ENCODE peak calls at places on chromosome 6, in four cellular contexts. S is K562, Z is A549, Q is IMR-90. L is an unnamed sample.
A peak's percentile ranks its signal among the peaks of the same experiment; 100 is the strongest.

GRCh38 chr6:136737343-136738177 is 54.7 kb downstream of the MAP3K5 start:
- DNase-seq in S (peak; percentile 90), Z (no peak), Q (peak; percentile 82), L (no peak)

GRCh38 chr6:62528894-62529526 is 243.0 kb upstream of the KHDRBS2 start:
- DNase-seq in S (no peak), Z (no peak), Q (no peak), L (no peak)

GRCh38 chr6:163588211-163588919 is 173.8 kb downstream of the QKI start:
- DNase-seq in S (no peak), Z (no peak), Q (peak; percentile 74), L (peak; percentile 25)

GRCh38 chr6:144006731-144007454 is 1.2 kb downstream of the PLAGL1 start:
- DNase-seq in S (peak; percentile 71), Z (peak; percentile 11), Q (peak; percentile 75), L (peak; percentile 29)

GRCh38 chr6:105431226-105431625 is 28.3 kb upstream of the PREP start:
- DNase-seq in S (peak; percentile 57), Z (peak; percentile 24), Q (peak; percentile 68), L (peak; percentile 19)

GRCh38 chr6:39887692-39888450 is 46.4 kb downstream of the MOCS1 start:
- DNase-seq in S (no peak), Z (no peak), Q (peak; percentile 95), L (no peak)

GRCh38 chr6:134117409-134117808 is 65.0 kb upstream of the SLC2A12 start:
- DNase-seq in S (no peak), Z (no peak), Q (peak; percentile 59), L (peak; percentile 19)

GRCh38 chr6:36924131-36924530 is 30.4 kb upstream of the PI16 start:
- DNase-seq in S (no peak), Z (no peak), Q (peak; percentile 46), L (no peak)

GRCh38 chr6:21199246-21199645 is 394.3 kb upstream of the SOX4 start:
- DNase-seq in S (no peak), Z (no peak), Q (no peak), L (peak; percentile 37)

GRCh38 chr6:17556014-17556413 is 44.1 kb upstream of the FAM8A1 start:
- DNase-seq in S (no peak), Z (no peak), Q (peak; percentile 12), L (no peak)

GRCh38 chr6:25278914-25279747 is at the start of gene CARMIL1:
- DNase-seq in S (peak; percentile 80), Z (peak; percentile 79), Q (peak; percentile 52), L (peak; percentile 94)

GRCh38 chr6:64064919-64065318 is 429.3 kb downstream of the PHF3 start:
- DNase-seq in S (no peak), Z (no peak), Q (no peak), L (no peak)

GRCh38 chr6:91376686-91377085 is 789.8 kb upstream of the MAP3K7 start:
- DNase-seq in S (no peak), Z (no peak), Q (no peak), L (no peak)

GRCh38 chr6:129104131-129104530 is 221.2 kb downstream of the LAMA2 start:
- DNase-seq in S (no peak), Z (no peak), Q (peak; percentile 71), L (no peak)

GRCh38 chr6:90219168-90219985 is 77.3 kb downstream of the BACH2 start:
- DNase-seq in S (peak; percentile 21), Z (no peak), Q (peak; percentile 90), L (peak; percentile 64)

GRCh38 chr6:130421567-130421966 is 55.8 kb downstream of the TMEM200A start:
- DNase-seq in S (no peak), Z (no peak), Q (peak; percentile 91), L (no peak)

GRCh38 chr6:8845691-8846090 is 410.3 kb upstream of the SLC35B3 start:
- DNase-seq in S (no peak), Z (no peak), Q (no peak), L (no peak)

DNA sequence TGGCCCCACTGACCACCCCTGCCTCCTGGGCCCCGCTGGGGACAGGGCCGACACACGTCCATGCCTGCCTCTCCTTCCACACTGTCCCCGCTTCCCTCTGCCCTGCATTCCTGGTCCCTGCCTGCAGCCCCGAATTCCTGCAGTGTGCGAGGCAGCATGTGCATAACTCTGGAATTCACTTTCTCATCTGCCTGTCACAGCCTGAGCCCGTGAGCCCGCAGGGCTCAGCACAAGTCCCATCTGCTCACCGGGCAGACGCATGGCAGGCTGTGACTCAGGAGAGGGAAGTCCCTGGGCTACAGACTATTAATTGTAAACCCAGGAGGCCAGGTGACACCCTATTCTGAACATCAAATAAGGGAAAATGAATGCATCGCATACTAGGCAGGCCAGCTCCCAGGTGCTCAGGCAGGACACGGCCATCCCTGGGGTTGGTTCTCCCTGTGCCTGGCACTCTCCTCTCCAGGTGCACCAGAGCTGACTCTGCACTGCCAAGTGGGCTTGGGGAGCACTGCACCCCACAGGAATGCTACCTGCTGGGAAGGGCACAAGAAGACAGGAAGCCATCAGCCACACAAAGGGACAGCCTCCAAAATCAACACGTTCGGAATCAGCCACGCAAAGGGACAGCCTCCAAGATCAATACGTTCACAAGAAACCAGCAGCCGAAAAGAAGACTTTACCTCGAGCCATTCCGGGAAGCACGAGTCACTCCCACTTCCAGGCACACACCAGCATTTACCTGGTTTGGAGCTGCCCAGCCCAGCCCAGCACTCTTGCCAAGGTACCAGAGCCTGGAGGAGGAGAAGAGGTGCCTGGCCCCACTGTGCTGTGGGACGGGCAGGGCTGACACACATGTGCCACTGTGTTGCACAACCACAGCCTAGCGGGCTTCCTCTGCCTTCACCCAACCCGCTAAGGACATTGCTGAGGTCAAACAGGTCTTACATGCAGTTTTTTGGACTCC is 65.9 kb downstream of the DLL1 start:
- DNase-seq in S (no peak), Z (no peak), Q (peak; percentile 44), L (no peak)
- TF ChIP-seq SMC3 in S (no peak), Z (no peak), Q (no peak), L (no peak)

GRCh38 chr6:109912136-109912535 is 66.0 kb upstream of the GPR6 start:
- DNase-seq in S (peak; percentile 3), Z (no peak), Q (no peak), L (no peak)
- TF ChIP-seq SMC3 in S (no peak), Z (no peak), Q (no peak), L (no peak)

GRCh38 chr6:7343546-7344475 is 30.8 kb upstream of the SSR1 start:
- DNase-seq in S (peak; percentile 51), Z (no peak), Q (no peak), L (no peak)
- TF ChIP-seq SMC3 in S (no peak), Z (no peak), Q (no peak), L (no peak)

GRCh38 chr6:140039343-140039742 is 664.9 kb upstream of the CITED2 start:
- DNase-seq in S (no peak), Z (no peak), Q (no peak), L (no peak)
- TF ChIP-seq SMC3 in S (no peak), Z (no peak), Q (no peak), L (no peak)

GRCh38 chr6:22690446-22690845 is 121.1 kb downstream of the HDGFL1 start:
- DNase-seq in S (no peak), Z (no peak), Q (no peak), L (no peak)
- TF ChIP-seq SMC3 in S (no peak), Z (no peak), Q (no peak), L (no peak)

GRCh38 chr6:71887006-71887743 is 825 bp downstream of the RIMS1 start:
- DNase-seq in S (no peak), Z (no peak), Q (no peak), L (peak; percentile 56)

GRCh38 chr6:71886184-71887005 is at the start of gene RIMS1:
- DNase-seq in S (no peak), Z (peak; percentile 6), Q (no peak), L (peak; percentile 85)

GRCh38 chr6:71889366-71889765 is 3.0 kb downstream of the RIMS1 start:
- DNase-seq in S (no peak), Z (no peak), Q (no peak), L (no peak)

GRCh38 chr6:71887744-71888115 is 1.4 kb downstream of the RIMS1 start:
- DNase-seq in S (no peak), Z (no peak), Q (no peak), L (no peak)

GRCh38 chr6:71888720-71889340 is 2.5 kb downstream of the RIMS1 start:
- DNase-seq in S (no peak), Z (no peak), Q (no peak), L (no peak)
- TF ChIP-seq SMC3 in S (no peak), Z (no peak), Q (no peak), L (no peak)

DNA sequence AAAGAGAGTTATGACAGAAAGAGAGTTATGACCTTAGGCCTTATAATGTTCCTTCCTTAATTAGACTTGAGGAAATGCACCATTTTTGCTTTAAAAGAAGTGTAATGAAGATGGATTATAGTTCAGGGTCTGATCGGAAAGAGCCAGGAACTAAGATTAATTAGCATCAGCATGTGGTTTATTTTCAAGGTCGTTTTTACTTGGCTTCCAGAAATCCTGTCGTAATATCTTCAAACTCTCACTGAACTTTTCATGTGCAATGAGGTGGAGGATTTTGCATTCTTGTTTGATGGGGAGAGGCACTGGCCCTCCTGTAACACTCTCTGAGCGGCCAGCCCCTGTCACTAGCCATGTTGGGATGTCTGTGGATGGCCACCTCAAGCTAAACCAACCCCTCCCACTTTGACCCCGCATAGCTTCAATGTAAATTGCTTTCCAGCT is 116.8 kb downstream of the CDC5L start:
- DNase-seq in S (no peak), Z (no peak), Q (no peak), L (no peak)
- TF ChIP-seq SMC3 in S (no peak), Z (no peak), Q (no peak), L (no peak)

DNA sequence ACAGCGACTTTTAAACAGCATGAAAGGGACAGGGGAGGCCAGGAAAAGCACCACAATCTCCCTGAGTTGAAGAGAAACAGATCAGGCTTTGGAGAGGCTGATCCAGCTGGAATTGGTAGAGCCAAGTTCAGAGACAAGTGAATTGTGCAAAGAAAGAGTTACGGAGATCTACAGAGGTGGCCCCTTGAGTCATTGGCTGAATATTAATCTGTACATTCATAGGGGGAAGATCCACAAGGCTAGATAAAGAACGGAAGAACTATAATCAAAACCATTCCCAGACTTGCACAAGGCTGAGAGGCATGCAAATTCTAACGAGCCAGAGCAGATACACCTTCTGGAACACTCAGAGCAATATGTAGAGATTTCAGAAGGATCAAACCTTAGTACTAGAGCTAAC is 14.2 kb upstream of the FOXQ1 start:
- DNase-seq in S (no peak), Z (peak; percentile 47), Q (peak; percentile 78), L (no peak)
- TF ChIP-seq SMC3 in S (no peak), Z (no peak), Q (no peak), L (no peak)

GRCh38 chr6:44297063-44298038 is 15.8 kb downstream of the AARS2 start:
- DNase-seq in S (peak; percentile 65), Z (no peak), Q (peak; percentile 29), L (peak; percentile 89)
- TF ChIP-seq SMC3 in S (no peak), Z (no peak), Q (no peak), L (no peak)

DNA sequence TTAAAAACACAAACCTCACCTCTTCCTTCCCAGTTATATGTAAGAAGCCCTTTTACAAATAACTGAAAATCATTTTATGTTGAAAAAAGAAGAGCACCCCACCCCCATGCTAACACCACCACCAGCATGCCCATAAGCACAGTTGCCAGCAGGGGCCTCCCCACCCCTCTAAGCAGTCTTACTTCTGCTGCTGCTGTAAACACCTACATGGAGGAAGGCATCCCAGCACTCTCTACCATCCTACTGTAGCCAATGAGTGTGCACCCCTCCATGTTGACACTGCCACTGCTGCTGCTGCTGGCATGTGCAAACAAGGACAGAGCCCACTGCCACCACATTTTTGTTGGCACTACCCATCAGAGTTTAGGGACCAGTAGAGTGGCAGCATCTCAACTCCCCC is 49.6 kb upstream of the PHIP start:
- DNase-seq in S (no peak), Z (no peak), Q (no peak), L (no peak)
- TF ChIP-seq SMC3 in S (no peak), Z (no peak), Q (no peak), L (no peak)

L was measured in SK-N-SH.